ENCODE peak calls at places on chromosome X, in six cellular contexts. K, V, G, S, E and N are unnamed samples.

GRCh38 chrX:110992611-110993010 is 103.4 kb upstream of the PAK3 start:
- DNase-seq in G (peak), V (no peak), E (peak), S (peak), K (no peak), N (peak)

GRCh38 chrX:132737743-132738142 is 220.7 kb downstream of the HS6ST2 start:
- DNase-seq in G (no peak), K (no peak), S (no peak), V (no peak), E (peak), N (peak)

GRCh38 chrX:16185725-16186136 is 18.4 kb downstream of the MAGEB17 start:
- DNase-seq in V (no peak), E (peak), G (peak), K (no peak), S (no peak), N (peak)

GRCh38 chrX:18410038-18410437 is 15.4 kb upstream of the CDKL5 start:
- DNase-seq in G (peak), K (no peak), E (peak), V (no peak), S (peak), N (no peak)

GRCh38 chrX:40628506-40628905 is 5.3 kb downstream of the MPC1L start:
- DNase-seq in E (no peak), S (no peak), K (no peak), G (peak), V (no peak), N (no peak)

GRCh38 chrX:57528670-57529255 is 63.0 kb upstream of the ZXDB start:
- DNase-seq in S (peak), V (no peak), E (no peak), G (peak), K (no peak), N (peak)

GRCh38 chrX:74249963-74250362 is 54.0 kb upstream of the ZCCHC13 start:
- DNase-seq in S (peak), K (no peak), V (no peak), G (no peak), E (no peak), N (no peak)

GRCh38 chrX:39854772-39855747 is 242.7 kb downstream of the BCOR start:
- DNase-seq in S (no peak), G (no peak), V (no peak), E (no peak), K (no peak), N (no peak)

GRCh38 chrX:65688403-65688881 is 21.0 kb downstream of the MSN start:
- DNase-seq in G (peak), E (peak), K (no peak), S (no peak), V (no peak), N (no peak)

GRCh38 chrX:40952855-40953254 is 132.4 kb upstream of the USP9X start:
- DNase-seq in K (no peak), E (peak), G (peak), S (no peak), V (no peak), N (no peak)

GRCh38 chrX:37509349-37509748 is 62.1 kb upstream of the LANCL3 start:
- DNase-seq in S (peak), G (no peak), E (peak), V (no peak), K (no peak), N (peak)

GRCh38 chrX:136055651-136056221 is 70.5 kb downstream of the SLC9A6 start:
- DNase-seq in V (peak), K (no peak), G (peak), E (peak), S (no peak), N (no peak)

GRCh38 chrX:45758319-45758718 is 557.6 kb upstream of the DIPK2B start:
- DNase-seq in E (peak), K (no peak), S (no peak), V (no peak), G (peak), N (no peak)

GRCh38 chrX:24026403-24026801 is 584 bp downstream of the KLHL15 start:
- DNase-seq in K (no peak), E (peak), G (peak), S (peak), V (no peak), N (no peak)

GRCh38 chrX:152138388-152138784 is at the start of gene MAGEA10:
- DNase-seq in E (no peak), S (no peak), V (no peak), K (no peak), G (no peak), N (no peak)

GRCh38 chrX:1734806-1735205 is 119.9 kb downstream of the ASMT start:
- DNase-seq in V (no peak), S (no peak), E (no peak), G (no peak), K (no peak), N (no peak)

GRCh38 chrX:151725338-151725614 is 9.3 kb upstream of the CNGA2 start:
- DNase-seq in S (no peak), E (no peak), V (no peak), G (no peak), K (no peak), N (no peak)

GRCh38 chrX:25701876-25702275 is 436.3 kb upstream of the MAGEB18 start:
- DNase-seq in G (no peak), V (no peak), S (no peak), K (no peak), E (no peak), N (no peak)

GRCh38 chrX:151724563-151725337 is 8.9 kb downstream of the FATE1 start:
- DNase-seq in S (no peak), K (no peak), G (no peak), V (no peak), E (no peak), N (no peak)

GRCh38 chrX:103554687-103555417 is 30.5 kb upstream of the TCEAL4 start:
- DNase-seq in K (peak), G (no peak), S (peak), V (no peak), E (peak), N (peak)

GRCh38 chrX:77442728-77443127 is 4.5 kb upstream of the FGF16 start:
- DNase-seq in E (peak), V (no peak), K (no peak), G (peak), S (no peak), N (peak)

GRCh38 chrX:20063716-20064351 is 52.9 kb downstream of the MAP7D2 start:
- DNase-seq in V (no peak), S (peak), E (peak), G (no peak), K (no peak), N (no peak)

DNA sequence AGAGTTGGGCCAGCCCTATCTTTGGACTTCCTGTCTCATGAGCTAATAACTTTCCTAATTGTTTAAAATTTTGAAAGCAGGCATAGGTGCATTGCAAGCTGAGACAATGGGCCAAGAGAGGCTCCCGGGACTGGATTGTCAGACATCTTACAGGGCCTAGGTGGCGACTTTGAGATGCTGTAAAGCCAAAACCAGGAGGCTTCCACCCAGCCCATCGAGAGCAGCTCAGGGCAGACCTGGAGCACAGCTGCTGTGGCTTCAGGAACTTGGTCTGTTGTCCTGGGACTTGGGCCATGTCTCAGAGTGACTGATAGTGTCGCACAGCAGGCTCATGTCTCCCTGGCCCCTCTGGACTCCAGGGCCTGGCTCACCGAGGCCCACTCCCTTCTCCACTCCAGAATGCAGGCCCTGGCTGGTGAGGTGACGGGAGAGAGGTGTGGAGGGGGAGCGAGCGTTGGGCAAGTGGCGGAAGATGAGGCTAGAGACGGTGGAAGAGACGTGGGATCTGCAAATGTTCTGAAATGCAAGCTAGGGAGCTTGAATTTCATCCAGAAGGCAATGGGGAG is 24.1 kb upstream of the MTM1 start:
- DNase-seq in V (no peak), E (no peak), S (peak), G (peak), K (no peak), N (peak)
- TF ChIP-seq CTCF in V (no peak), E (no peak), S (peak), G (peak), K (no peak), N (no peak)

GRCh38 chrX:8755116-8755515 is 23.2 kb upstream of the ANOS1 start:
- DNase-seq in E (no peak), K (no peak), G (no peak), V (no peak), S (peak), N (no peak)
- TF ChIP-seq CTCF in E (no peak), K (no peak), G (no peak), V (no peak), S (peak), N (no peak)

GRCh38 chrX:138711399-138712347 is at the start of gene FGF13:
- DNase-seq in G (no peak), S (peak), K (peak), V (peak), E (peak), N (no peak)
- TF ChIP-seq CTCF in G (no peak), S (peak), K (peak), V (peak), E (no peak), N (no peak)

DNA sequence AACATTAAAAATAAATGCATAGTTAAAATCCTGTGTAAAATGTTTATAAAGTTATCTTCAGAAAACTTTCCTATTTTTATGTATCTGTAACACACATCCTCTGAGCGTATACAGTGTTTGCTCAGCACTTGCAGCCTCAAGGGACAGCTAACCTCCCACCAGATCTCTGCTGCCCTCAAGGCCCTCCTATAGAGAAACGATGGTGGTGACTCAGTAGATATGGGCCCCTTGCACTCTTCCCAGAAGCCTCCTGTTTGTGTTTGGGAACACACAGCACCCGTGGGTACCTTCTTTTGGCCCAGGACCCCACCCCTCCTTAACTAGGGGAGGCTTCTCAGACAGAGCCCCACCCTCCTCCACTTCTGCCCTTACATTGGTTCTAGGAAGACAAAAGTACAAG is 26.7 kb downstream of the PJA1 start:
- DNase-seq in K (no peak), E (peak), S (no peak), G (peak), V (no peak), N (no peak)
- TF ChIP-seq CTCF in K (no peak), E (no peak), S (no peak), G (no peak), V (no peak), N (no peak)

DNA sequence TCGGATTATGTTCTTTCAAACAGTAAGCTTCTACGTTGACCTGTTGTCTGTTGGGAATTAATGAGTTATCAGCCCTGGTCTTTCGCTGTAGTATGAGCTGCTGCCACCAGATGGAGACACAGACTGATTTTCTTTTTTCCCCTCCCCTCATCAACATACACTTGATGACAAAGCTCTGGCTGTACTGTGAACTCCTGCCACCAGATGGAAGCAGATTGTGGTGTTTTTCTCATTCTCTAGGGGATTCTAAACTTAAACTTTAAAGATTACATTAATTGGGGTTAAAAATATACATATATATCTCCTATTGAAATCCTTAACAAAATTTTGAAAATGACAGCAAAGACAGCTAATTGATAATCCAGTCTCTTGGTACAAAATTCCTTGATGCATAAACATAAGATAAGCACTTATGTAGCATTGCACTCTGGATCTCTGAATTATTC is 44.8 kb downstream of the SMS start:
- DNase-seq in K (peak), G (peak), V (peak), E (peak), S (peak), N (peak)
- TF ChIP-seq CTCF in K (peak), G (peak), V (peak), E (peak), S (peak), N (peak)

GRCh38 chrX:113929004-113929403 is 654.9 kb upstream of the HTR2C start:
- DNase-seq in G (peak), S (peak), E (peak), K (no peak), V (no peak), N (peak)
- TF ChIP-seq CTCF in G (peak), S (peak), E (peak), K (peak), V (no peak), N (peak)

GRCh38 chrX:42678133-42678532 is 99.8 kb downstream of the PPP1R2C start:
- DNase-seq in E (peak), S (peak), V (no peak), G (peak), K (no peak), N (peak)
- TF ChIP-seq CTCF in E (peak), S (no peak), V (no peak), G (peak), K (peak), N (no peak)

GRCh38 chrX:30680618-30681017 is 27.4 kb downstream of the GK start:
- DNase-seq in E (no peak), V (no peak), G (no peak), S (no peak), K (no peak), N (no peak)
- TF ChIP-seq CTCF in E (no peak), V (no peak), G (no peak), S (no peak), K (no peak), N (no peak)

GRCh38 chrX:3345281-3346081 is 971 bp downstream of the MXRA5 start:
- DNase-seq in G (peak), E (peak), V (peak), K (peak), S (peak), N (peak)
- TF ChIP-seq CTCF in G (no peak), E (no peak), V (no peak), K (no peak), S (no peak), N (no peak)